ENCODE peak calls at places on chromosomes 1 and 21, in eight cellular contexts. N, G, P, R, I, S, Y and L are unnamed samples.

GRCh38 chr1:42952353-42953001 is 6.2 kb downstream of the SLC2A1 start:
- DNase-seq in N (no peak), G (no peak), P (no peak), R (peak; percentile 86), I (no peak), S (no peak), Y (no peak), L (no peak)

GRCh38 chr1:116514708-116515525 is 55.9 kb downstream of the CD58 start:
- DNase-seq in N (no peak), G (no peak), P (no peak), R (no peak), I (no peak), S (peak; percentile 88), Y (no peak), L (no peak)

GRCh38 chr1:2319291-2319690 is 72.1 kb downstream of the MORN1 start:
- DNase-seq in N (no peak), G (no peak), P (no peak), R (no peak), I (no peak), S (no peak), Y (no peak), L (no peak)

GRCh38 chr1:173354937-173355280 is 122.2 kb upstream of the PRDX6 start:
- DNase-seq in N (no peak), G (no peak), P (no peak), R (no peak), I (no peak), S (no peak), Y (no peak), L (no peak)

GRCh38 chr1:212353181-212353580 is 61.5 kb downstream of the PACC1 start:
- DNase-seq in N (no peak), G (no peak), P (no peak), R (no peak), I (no peak), S (no peak), Y (no peak), L (no peak)

GRCh38 chr21:28554660-28555475 is 437.8 kb downstream of the LTN1 start:
- DNase-seq in N (no peak), G (no peak), P (no peak), R (no peak), I (peak; percentile 18), S (no peak), Y (no peak), L (no peak)

GRCh38 chr1:109564189-109564878 is 15.9 kb downstream of the GNAI3 start:
- DNase-seq in N (no peak), G (no peak), P (no peak), R (no peak), I (peak; percentile 86), S (no peak), Y (no peak), L (no peak)

GRCh38 chr1:223129229-223129851 is 13.7 kb downstream of the TLR5 start:
- DNase-seq in N (no peak), G (peak; percentile 19), P (peak; percentile 58), R (peak; percentile 87), I (peak; percentile 86), S (no peak), Y (no peak), L (no peak)

GRCh38 chr1:19825298-19825697 is 10.2 kb upstream of the RNF186 start:
- DNase-seq in N (no peak), G (peak; percentile 25), P (no peak), R (no peak), I (peak; percentile 84), S (no peak), Y (peak; percentile 36), L (no peak)

DNA sequence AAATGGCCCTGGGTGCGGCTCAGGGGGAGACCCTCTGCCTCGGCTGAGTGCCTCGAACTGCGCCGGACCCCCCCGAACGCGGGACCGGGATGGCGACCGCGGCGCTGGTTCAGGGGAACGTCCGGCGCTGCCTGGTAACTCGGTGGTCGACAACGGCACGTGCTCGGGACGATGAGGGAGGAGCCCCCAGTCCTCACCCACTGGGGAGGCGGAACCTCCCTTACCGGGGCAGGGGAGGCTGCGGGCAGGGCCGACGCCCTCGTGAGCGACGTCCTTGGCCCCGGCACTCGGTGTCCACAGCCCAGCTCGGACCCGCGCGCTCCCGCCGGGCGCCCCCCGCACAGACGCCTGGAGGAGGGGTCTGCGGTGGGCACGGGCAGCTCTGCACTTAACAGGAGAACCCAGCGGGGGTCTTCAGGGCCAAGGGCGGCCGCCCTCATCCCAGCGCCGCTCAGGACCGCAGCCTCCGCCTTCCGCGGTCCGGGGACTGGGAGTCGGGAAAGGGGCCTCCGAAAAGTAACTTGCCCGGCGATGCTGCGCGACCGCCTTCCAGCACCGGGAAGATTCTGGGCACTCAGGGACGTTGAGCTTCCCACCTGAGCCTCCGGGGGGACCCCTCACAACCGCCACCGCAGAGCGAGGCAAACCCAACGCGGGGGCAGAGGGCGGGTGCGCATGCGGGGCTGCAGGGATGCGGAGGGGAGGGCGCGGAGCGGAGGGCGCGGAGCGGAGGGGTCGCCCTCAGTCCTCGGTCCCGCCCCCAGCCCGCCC is 1.7 kb downstream of the HES4 start:
- DNase-seq in N (no peak), G (no peak), P (no peak), R (no peak), I (peak; percentile 75), S (no peak), Y (no peak), L (no peak)
- TF ChIP-seq EZH2 in N (no peak), G (no peak), P (peak; percentile 22), R (no peak), I (peak; percentile 74), S (no peak), Y (peak; percentile 18), L (no peak)

DNA sequence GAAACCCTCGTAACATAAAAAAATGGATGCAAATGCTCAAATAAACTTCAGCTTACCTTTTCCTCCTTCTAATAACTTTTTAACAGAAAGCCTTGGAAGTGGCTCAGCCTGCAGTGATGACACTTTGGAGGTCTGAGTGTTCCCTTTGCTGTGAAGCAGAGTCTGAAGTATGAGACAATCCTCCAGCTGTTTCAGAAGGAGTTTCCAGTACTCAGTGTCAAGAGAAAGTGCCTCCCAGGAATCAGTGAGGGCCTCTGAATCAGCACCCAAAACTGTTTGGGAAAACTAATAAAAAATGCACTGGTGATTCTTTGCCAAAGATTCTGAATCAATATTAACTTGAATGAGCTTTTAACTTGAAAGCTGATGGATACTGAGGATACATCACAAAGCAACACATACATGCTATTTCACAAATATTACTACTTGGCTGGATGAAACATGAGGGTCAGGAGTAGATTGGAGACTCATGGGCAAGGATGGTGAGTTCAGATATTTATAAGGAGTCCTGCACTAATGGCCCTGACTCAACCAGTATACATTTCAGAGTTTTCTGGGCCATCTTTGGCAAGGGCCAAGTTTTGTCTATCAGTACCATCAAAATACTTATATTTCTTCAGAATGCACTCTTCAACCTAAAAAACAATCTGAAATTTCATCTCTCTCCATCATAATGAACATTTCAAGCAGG is 77.0 kb downstream of the IARS2 start:
- DNase-seq in N (no peak), G (no peak), P (no peak), R (no peak), I (no peak), S (no peak), Y (no peak), L (no peak)
- H3K36me3 ChIP-seq in N (peaks cover 14% of the 10 kb centered on the region), G (peaks cover 10% of the 10 kb centered on the region), P (peaks cover 17% of the 10 kb centered on the region), R (peaks cover 61% of the 10 kb centered on the region), I (peaks cover 34% of the 10 kb centered on the region), S (peaks cover 16% of the 10 kb centered on the region), Y (peaks cover 2% of the 10 kb centered on the region), L (peaks cover 50% of the 10 kb centered on the region)

GRCh38 chr1:111719135-111719534 is 20.1 kb downstream of the INKA2 start:
- DNase-seq in N (no peak), G (no peak), P (no peak), R (no peak), I (no peak), S (no peak), Y (no peak), L (no peak)

GRCh38 chr1:111720274-111720976 is 18.8 kb downstream of the INKA2 start:
- DNase-seq in N (no peak), G (no peak), P (no peak), R (no peak), I (peak; percentile 26), S (no peak), Y (no peak), L (no peak)

GRCh38 chr1:111723091-111723806 is 15.9 kb downstream of the INKA2 start:
- DNase-seq in N (no peak), G (no peak), P (no peak), R (no peak), I (no peak), S (no peak), Y (no peak), L (no peak)

GRCh38 chr1:111719561-111720239 is 19.5 kb downstream of the INKA2 start:
- DNase-seq in N (no peak), G (no peak), P (peak; percentile 78), R (no peak), I (no peak), S (no peak), Y (no peak), L (no peak)

DNA sequence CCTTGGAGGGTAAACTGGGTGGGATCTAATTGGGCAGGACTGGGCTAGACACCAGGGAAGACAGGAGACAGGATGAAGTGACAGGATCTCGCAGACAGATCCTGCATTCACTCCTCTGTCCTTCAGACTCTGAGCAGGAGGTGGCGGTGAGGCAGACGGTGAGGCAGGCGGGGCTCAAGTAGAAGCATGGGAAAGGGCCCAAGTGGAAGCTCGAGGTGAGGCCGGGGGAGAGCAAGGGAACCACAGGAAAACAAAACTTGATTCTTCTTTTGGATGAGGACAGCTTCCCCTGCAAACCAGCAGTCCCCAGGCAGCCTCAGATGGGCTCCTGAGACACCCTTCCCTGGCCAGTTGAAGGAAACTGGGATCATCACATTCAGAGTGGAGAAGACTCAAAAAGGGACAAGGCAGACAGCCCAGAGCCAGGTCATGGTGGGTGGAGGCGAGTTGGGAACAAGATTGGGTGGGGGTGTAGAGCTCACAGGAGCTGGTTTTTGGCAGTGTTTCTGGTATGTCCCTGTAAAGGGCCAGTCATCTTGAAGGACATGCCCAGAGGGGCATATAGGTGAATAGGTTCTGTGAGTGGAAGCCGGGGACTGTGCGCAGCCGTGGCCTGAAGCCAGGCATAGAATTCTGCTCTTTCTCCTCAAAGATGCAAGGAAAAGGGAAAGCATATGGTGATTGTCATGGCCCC is 18.1 kb downstream of the INKA2 start:
- DNase-seq in N (no peak), G (no peak), P (no peak), R (no peak), I (peak; percentile 39), S (no peak), Y (no peak), L (no peak)
- TF ChIP-seq POLR2AphosphoS5 in N (peak; percentile 7), G (no peak), P (no peak), R (no peak), I (peak; percentile 21), S (no peak), Y (peak; percentile 3), L (no peak)

GRCh38 chr1:24149854-24150227 is 6.9 kb upstream of the IL22RA1 start:
- DNase-seq in N (peak; percentile 48), G (no peak), P (peak; percentile 45), R (peak; percentile 79), I (no peak), S (no peak), Y (no peak), L (no peak)

GRCh38 chr1:24147194-24147593 is 4.3 kb upstream of the IL22RA1 start:
- DNase-seq in N (no peak), G (no peak), P (no peak), R (no peak), I (no peak), S (no peak), Y (no peak), L (no peak)

GRCh38 chr1:24151175-24151533 is 8.2 kb upstream of the IL22RA1 start:
- DNase-seq in N (no peak), G (peak; percentile 74), P (no peak), R (no peak), I (peak; percentile 98), S (no peak), Y (peak; percentile 89), L (no peak)

GRCh38 chr1:24152631-24153494 is 9.9 kb upstream of the IL22RA1 start:
- DNase-seq in N (no peak), G (no peak), P (no peak), R (no peak), I (no peak), S (no peak), Y (no peak), L (no peak)

GRCh38 chr1:24150228-24151174 is 7.6 kb upstream of the IL22RA1 start:
- DNase-seq in N (peak; percentile 85), G (peak; percentile 76), P (peak; percentile 83), R (peak; percentile 88), I (peak; percentile 96), S (peak; percentile 24), Y (peak; percentile 91), L (peak; percentile 20)
- TF ChIP-seq EZH2 in N (no peak), G (no peak), P (no peak), R (no peak), I (no peak), S (no peak), Y (no peak), L (no peak)